ENCODE peak calls at places on chromosome 22, in five cellular contexts. F, J, U, H and G are unnamed samples.

GRCh38 chr22:29817724-29818123 is 20.4 kb downstream of the ASCC2 start:
- DNase-seq in F (no peak), J (no peak), U (no peak), H (no peak), G (no peak)

GRCh38 chr22:32617271-32617670 is 142.7 kb downstream of the FBXO7 start:
- DNase-seq in F (no peak), J (no peak), U (no peak), H (no peak), G (no peak)

GRCh38 chr22:27850000-27850465 is 48.5 kb upstream of the MN1 start:
- DNase-seq in F (no peak), J (peak; percentile 78), U (no peak), H (no peak), G (peak; percentile 42)

GRCh38 chr22:49688516-49689254 is 139.0 kb downstream of the BRD1 start:
- DNase-seq in F (no peak), J (no peak), U (no peak), H (no peak), G (no peak)

GRCh38 chr22:46239261-46240048 is 10.6 kb downstream of the CDPF1 start:
- DNase-seq in F (no peak), J (no peak), U (no peak), H (no peak), G (no peak)

GRCh38 chr22:19178065-19178658 is 374 bp downstream of the SLC25A1 start:
- DNase-seq in F (peak; percentile 13), J (peak; percentile 21), U (peak; percentile 91), H (no peak), G (no peak)

GRCh38 chr22:20430641-20431519 is 6.7 kb downstream of the SCARF2 start:
- DNase-seq in F (peak; percentile 73), J (no peak), U (peak; percentile 67), H (no peak), G (no peak)

GRCh38 chr22:42889290-42889689 is 32.2 kb upstream of the ARFGAP3 start:
- DNase-seq in F (no peak), J (no peak), U (no peak), H (peak; percentile 97), G (no peak)

GRCh38 chr22:23282089-23282501 is 101.8 kb downstream of the BCR start:
- DNase-seq in F (peak; percentile 35), J (no peak), U (no peak), H (no peak), G (no peak)

GRCh38 chr22:46454910-46455269 is 82.5 kb downstream of the CELSR1 start:
- DNase-seq in F (peak; percentile 40), J (no peak), U (no peak), H (no peak), G (no peak)

GRCh38 chr22:19041403-19042074 is 80.7 kb downstream of the DGCR2 start:
- DNase-seq in F (no peak), J (no peak), U (no peak), H (no peak), G (no peak)

GRCh38 chr22:46770151-46770641 is 7.7 kb downstream of the TBC1D22A start:
- DNase-seq in F (no peak), J (no peak), U (no peak), H (no peak), G (no peak)

GRCh38 chr22:26318975-26319374 is 110.1 kb upstream of the ASPHD2 start:
- DNase-seq in F (no peak), J (peak; percentile 13), U (peak; percentile 12), H (no peak), G (no peak)

GRCh38 chr22:21755855-21756284 is 20.3 kb upstream of the YPEL1 start:
- DNase-seq in F (no peak), J (peak; percentile 18), U (peak; percentile 97), H (peak; percentile 57), G (no peak)

GRCh38 chr22:46609175-46609690 is 11.0 kb upstream of the GRAMD4 start:
- DNase-seq in F (no peak), J (peak; percentile 92), U (no peak), H (no peak), G (no peak)

GRCh38 chr22:20533879-20534265 is 26.5 kb downstream of the MED15 start:
- DNase-seq in F (no peak), J (no peak), U (no peak), H (no peak), G (no peak)

GRCh38 chr22:19634206-19634536 is 80.1 kb upstream of the SEPTIN5 start:
- DNase-seq in F (no peak), J (no peak), U (no peak), H (no peak), G (no peak)

GRCh38 chr22:36981247-36981775 is 37.9 kb downstream of the TST start:
- DNase-seq in F (no peak), J (no peak), U (no peak), H (no peak), G (no peak)

GRCh38 chr22:21450320-21450831 is 16.8 kb upstream of the TMEM191C start:
- DNase-seq in F (no peak), J (no peak), U (no peak), H (no peak), G (no peak)

GRCh38 chr22:35649026-35649553 is 844 bp downstream of the APOL6 start:
- DNase-seq in F (no peak), J (no peak), U (no peak), H (no peak), G (no peak)

GRCh38 chr22:27919943-27920755 is 1.1 kb upstream of the PITPNB start:
- DNase-seq in F (peak; percentile 10), J (peak; percentile 55), U (no peak), H (no peak), G (no peak)

DNA sequence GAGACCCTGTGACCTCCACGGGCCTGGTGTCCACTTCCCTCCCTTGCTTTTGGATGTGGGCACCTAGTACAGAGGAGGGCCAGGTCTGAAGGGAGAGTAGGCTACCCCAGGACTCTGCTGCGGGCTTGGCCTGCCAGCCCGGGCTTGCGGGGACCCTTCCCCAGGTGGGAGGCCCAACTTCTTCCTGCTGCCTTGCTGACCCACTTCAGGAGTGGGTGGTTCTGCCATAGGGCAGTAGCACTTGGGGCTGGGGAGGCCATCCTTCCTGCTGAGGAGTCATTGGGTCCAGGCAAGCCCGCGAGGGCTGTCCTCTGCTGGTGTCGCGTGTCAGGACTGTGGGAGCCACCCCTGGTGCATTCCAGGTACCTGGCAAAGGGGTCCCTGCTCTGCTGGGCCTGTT is 1250.0 kb downstream of the BRD1 start:
- DNase-seq in F (no peak), J (no peak), U (no peak), H (no peak), G (no peak)
- TF ChIP-seq KDM1A in F (no peak), J (no peak), U (no peak), H (no peak), G (no peak)

GRCh38 chr22:24580276-24580675 is 12.6 kb downstream of the LRRC75B start:
- DNase-seq in F (no peak), J (no peak), U (no peak), H (no peak), G (no peak)
- TF ChIP-seq KDM1A in F (no peak), J (no peak), U (no peak), H (no peak), G (no peak)

GRCh38 chr22:41544671-41545476 is 604 bp upstream of the POLR3H start:
- DNase-seq in F (no peak), J (no peak), U (no peak), H (no peak), G (no peak)
- TF ChIP-seq KDM1A in F (no peak), J (no peak), U (no peak), H (no peak), G (no peak)

GRCh38 chr22:39598017-39598965 is 27.7 kb downstream of the CACNA1I start:
- DNase-seq in F (peak; percentile 14), J (no peak), U (peak; percentile 92), H (no peak), G (peak; percentile 95)
- TF ChIP-seq KDM1A in F (no peak), J (no peak), U (no peak), H (no peak), G (peak; percentile 39)